ENCODE peak calls at places on chromosomes 3 and 15, in six cellular contexts. One of them, this sample, is unnamed.

GRCh38 chr3:132255041-132255745 is 62.0 kb upstream of the ACP3 start:
- DNase-seq in neural crest cell: no peak
- DNase-seq in B cell: no peak
- DNase-seq in AG09309: peak
- DNase-seq in effector CD8-positive, alpha-beta T cell: no peak
- DNase-seq in anterior cingulate cortex: no peak
- DNase-seq in this sample: peak

GRCh38 chr15:76340802-76341365 is 4.3 kb downstream of the ISL2 start:
- DNase-seq in anterior cingulate cortex: no peak
- DNase-seq in AG09309: no peak
- DNase-seq in neural crest cell: peak
- DNase-seq in effector CD8-positive, alpha-beta T cell: no peak
- DNase-seq in B cell: peak
- DNase-seq in this sample: peak

GRCh38 chr15:81304226-81304625 is 19.7 kb downstream of the STARD5 start:
- DNase-seq in effector CD8-positive, alpha-beta T cell: no peak
- DNase-seq in anterior cingulate cortex: no peak
- DNase-seq in B cell: no peak
- DNase-seq in AG09309: no peak
- DNase-seq in neural crest cell: no peak
- DNase-seq in this sample: no peak

GRCh38 chr15:58731756-58732535 is 17.6 kb downstream of the ADAM10 start:
- DNase-seq in anterior cingulate cortex: no peak
- DNase-seq in AG09309: no peak
- DNase-seq in neural crest cell: no peak
- DNase-seq in B cell: no peak
- DNase-seq in effector CD8-positive, alpha-beta T cell: no peak
- DNase-seq in this sample: peak

GRCh38 chr15:39538936-39539335 is 41.9 kb upstream of the THBS1 start:
- DNase-seq in neural crest cell: no peak
- DNase-seq in B cell: no peak
- DNase-seq in anterior cingulate cortex: no peak
- DNase-seq in effector CD8-positive, alpha-beta T cell: no peak
- DNase-seq in AG09309: no peak
- DNase-seq in this sample: no peak

GRCh38 chr3:194086251-194087075 is 49.5 kb upstream of the HES1 start:
- DNase-seq in B cell: no peak
- DNase-seq in neural crest cell: no peak
- DNase-seq in effector CD8-positive, alpha-beta T cell: no peak
- DNase-seq in anterior cingulate cortex: no peak
- DNase-seq in AG09309: no peak
- DNase-seq in this sample: peak

GRCh38 chr3:13022348-13023250 is 50.6 kb downstream of the IQSEC1 start:
- DNase-seq in AG09309: peak
- DNase-seq in effector CD8-positive, alpha-beta T cell: no peak
- DNase-seq in B cell: peak
- DNase-seq in neural crest cell: no peak
- DNase-seq in anterior cingulate cortex: peak
- DNase-seq in this sample: no peak

GRCh38 chr3:126847061-126847460 is 135.9 kb upstream of the PLXNA1 start:
- DNase-seq in anterior cingulate cortex: no peak
- DNase-seq in B cell: no peak
- DNase-seq in effector CD8-positive, alpha-beta T cell: no peak
- DNase-seq in neural crest cell: no peak
- DNase-seq in AG09309: no peak
- DNase-seq in this sample: no peak